ENCODE peak calls at places on chromosomes 3 and 15, in four cellular contexts. One of them, this sample, is unnamed.

GRCh38 chr15:85414991-85415390 is 34.6 kb downstream of the AKAP13 start:
- DNase-seq in Peyer's patch: no peak
- DNase-seq in cardiac muscle cell: no peak
- DNase-seq in AG04450: no peak
- DNase-seq in this sample: no peak

GRCh38 chr3:38843898-38844297 is 27.9 kb upstream of the SCN10A start:
- DNase-seq in cardiac muscle cell: peak
- DNase-seq in AG04450: peak
- DNase-seq in Peyer's patch: no peak
- DNase-seq in this sample: no peak

GRCh38 chr3:60617188-60617587 is 634.1 kb downstream of the FHIT start:
- DNase-seq in AG04450: no peak
- DNase-seq in Peyer's patch: no peak
- DNase-seq in cardiac muscle cell: no peak
- DNase-seq in this sample: no peak

GRCh38 chr3:133025546-133025945 is 12.6 kb upstream of the TMEM108 start:
- DNase-seq in cardiac muscle cell: no peak
- DNase-seq in Peyer's patch: no peak
- DNase-seq in AG04450: no peak
- DNase-seq in this sample: no peak

GRCh38 chr15:83380682-83381081 is 66.5 kb upstream of the SH3GL3 start:
- DNase-seq in Peyer's patch: no peak
- DNase-seq in AG04450: no peak
- DNase-seq in cardiac muscle cell: peak
- DNase-seq in this sample: peak

GRCh38 chr3:113231827-113232253 is 20.5 kb downstream of the BOC start:
- DNase-seq in cardiac muscle cell: peak
- DNase-seq in AG04450: no peak
- DNase-seq in Peyer's patch: no peak
- DNase-seq in this sample: no peak

GRCh38 chr3:107752202-107752990 is 229.6 kb downstream of the BBX start:
- DNase-seq in Peyer's patch: no peak
- DNase-seq in AG04450: no peak
- DNase-seq in cardiac muscle cell: peak
- DNase-seq in this sample: no peak

GRCh38 chr3:124442463-124442862 is 287.8 kb upstream of the UMPS start:
- DNase-seq in cardiac muscle cell: no peak
- DNase-seq in AG04450: no peak
- DNase-seq in Peyer's patch: no peak
- DNase-seq in this sample: no peak

GRCh38 chr3:188915137-188915536 is 256.6 kb upstream of the TPRG1 start:
- DNase-seq in AG04450: no peak
- DNase-seq in Peyer's patch: no peak
- DNase-seq in cardiac muscle cell: peak
- DNase-seq in this sample: no peak

GRCh38 chr3:192772495-192772894 is 45.2 kb upstream of the FGF12 start:
- DNase-seq in Peyer's patch: no peak
- DNase-seq in cardiac muscle cell: peak
- DNase-seq in AG04450: no peak
- DNase-seq in this sample: no peak

GRCh38 chr3:144843099-144843498 is 871.5 kb downstream of the DIPK2A start:
- DNase-seq in AG04450: no peak
- DNase-seq in Peyer's patch: no peak
- DNase-seq in cardiac muscle cell: no peak
- DNase-seq in this sample: no peak

GRCh38 chr3:7498722-7499121 is 637.8 kb downstream of the GRM7 start:
- DNase-seq in cardiac muscle cell: no peak
- DNase-seq in Peyer's patch: no peak
- DNase-seq in AG04450: no peak
- DNase-seq in this sample: no peak

GRCh38 chr3:43194069-43194468 is 88.2 kb upstream of the POMGNT2 start:
- DNase-seq in Peyer's patch: no peak
- DNase-seq in cardiac muscle cell: no peak
- DNase-seq in AG04450: no peak
- DNase-seq in this sample: no peak

GRCh38 chr3:59641169-59641914 is 591.5 kb upstream of the CFAP20DC start:
- DNase-seq in AG04450: no peak
- DNase-seq in Peyer's patch: no peak
- DNase-seq in cardiac muscle cell: peak
- DNase-seq in this sample: no peak

GRCh38 chr15:99951471-99951870 is 218.2 kb upstream of the LYSMD4 start:
- DNase-seq in Peyer's patch: no peak
- DNase-seq in AG04450: no peak
- DNase-seq in cardiac muscle cell: peak
- DNase-seq in this sample: no peak

GRCh38 chr15:51842852-51843737 is 13.6 kb downstream of the TMOD3 start:
- DNase-seq in cardiac muscle cell: peak
- DNase-seq in Peyer's patch: no peak
- DNase-seq in AG04450: no peak
- DNase-seq in this sample: no peak

GRCh38 chr3:140308535-140308934 is 369.3 kb upstream of the TRIM42 start:
- DNase-seq in cardiac muscle cell: no peak
- DNase-seq in Peyer's patch: no peak
- DNase-seq in AG04450: no peak
- DNase-seq in this sample: no peak

GRCh38 chr3:12288466-12289129 is at the start of gene PPARG:
- DNase-seq in AG04450: no peak
- DNase-seq in cardiac muscle cell: peak
- DNase-seq in Peyer's patch: no peak
- DNase-seq in this sample: no peak

GRCh38 chr3:46397111-46397510 is 9.8 kb downstream of the CCR5AS start:
- DNase-seq in AG04450: no peak
- DNase-seq in Peyer's patch: no peak
- DNase-seq in cardiac muscle cell: no peak
- DNase-seq in this sample: no peak

GRCh38 chr3:171172070-171172469 is 145.6 kb upstream of the SLC2A2 start:
- DNase-seq in cardiac muscle cell: no peak
- DNase-seq in Peyer's patch: no peak
- DNase-seq in AG04450: no peak
- DNase-seq in this sample: no peak

GRCh38 chr3:171175840-171176239 is 149.3 kb upstream of the SLC2A2 start:
- DNase-seq in cardiac muscle cell: no peak
- DNase-seq in Peyer's patch: no peak
- DNase-seq in AG04450: peak
- DNase-seq in this sample: no peak

GRCh38 chr3:171177056-171177455 is 150.5 kb upstream of the SLC2A2 start:
- DNase-seq in AG04450: no peak
- DNase-seq in Peyer's patch: no peak
- DNase-seq in cardiac muscle cell: no peak
- DNase-seq in this sample: no peak

GRCh38 chr3:171176244-171176925 is 149.9 kb upstream of the SLC2A2 start:
- DNase-seq in Peyer's patch: no peak
- DNase-seq in AG04450: no peak
- DNase-seq in cardiac muscle cell: no peak
- DNase-seq in this sample: no peak

GRCh38 chr3:171173732-171174131 is 147.2 kb upstream of the SLC2A2 start:
- DNase-seq in Peyer's patch: no peak
- DNase-seq in cardiac muscle cell: no peak
- DNase-seq in AG04450: no peak
- DNase-seq in this sample: no peak
- H3K4me3 ChIP-seq in Peyer's patch: no peak
- H3K4me3 ChIP-seq in cardiac muscle cell: no peak
- H3K4me3 ChIP-seq in AG04450: no peak
- H3K4me3 ChIP-seq in this sample: no peak

DNA sequence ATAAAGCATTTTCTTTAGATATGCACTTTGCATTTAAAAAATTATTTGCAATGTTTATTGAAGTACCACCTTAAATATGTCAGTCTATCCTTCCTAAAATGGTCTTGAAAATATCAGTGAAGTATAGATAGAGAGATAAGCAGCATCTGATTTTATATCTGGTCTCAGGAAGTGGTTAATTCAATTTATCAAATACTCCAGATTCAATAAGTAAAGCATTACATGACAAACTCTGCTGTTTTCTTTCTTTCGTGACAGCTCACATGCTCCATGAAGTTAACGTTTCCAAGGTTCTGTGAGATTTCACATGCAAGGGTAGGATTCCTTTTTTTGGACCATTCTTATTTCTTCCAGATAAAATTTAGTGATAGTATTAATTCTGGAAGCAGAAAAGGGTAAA is 775.4 kb upstream of the ROBO1 start:
- DNase-seq in Peyer's patch: no peak
- DNase-seq in AG04450: no peak
- DNase-seq in cardiac muscle cell: no peak
- DNase-seq in this sample: no peak
- TF ChIP-seq CTCF in Peyer's patch: no peak
- TF ChIP-seq CTCF in AG04450: no peak
- TF ChIP-seq CTCF in cardiac muscle cell: no peak
- TF ChIP-seq CTCF in this sample: no peak

GRCh38 chr3:16633948-16634347 is 28.7 kb upstream of the DAZL start:
- DNase-seq in Peyer's patch: no peak
- DNase-seq in AG04450: no peak
- DNase-seq in cardiac muscle cell: no peak
- DNase-seq in this sample: peak
- H3K4me3 ChIP-seq in Peyer's patch: no peak
- H3K4me3 ChIP-seq in AG04450: no peak
- H3K4me3 ChIP-seq in cardiac muscle cell: no peak
- H3K4me3 ChIP-seq in this sample: no peak

GRCh38 chr15:40828447-40829036 is at the start of gene PPP1R14D:
- DNase-seq in AG04450: no peak
- DNase-seq in Peyer's patch: no peak
- DNase-seq in cardiac muscle cell: no peak
- DNase-seq in this sample: no peak
- TF ChIP-seq CTCF in AG04450: no peak
- TF ChIP-seq CTCF in Peyer's patch: peak
- TF ChIP-seq CTCF in cardiac muscle cell: no peak
- TF ChIP-seq CTCF in this sample: no peak

GRCh38 chr3:184561329-184562145 is at the start of gene EPHB3:
- DNase-seq in AG04450: peak
- DNase-seq in Peyer's patch: peak
- DNase-seq in cardiac muscle cell: peak
- DNase-seq in this sample: peak
- H3K4me3 ChIP-seq in AG04450: peak
- H3K4me3 ChIP-seq in Peyer's patch: peak
- H3K4me3 ChIP-seq in cardiac muscle cell: peak
- H3K4me3 ChIP-seq in this sample: no peak

GRCh38 chr15:44532689-44533088 is 4.3 kb upstream of the EIF3J start:
- DNase-seq in Peyer's patch: no peak
- DNase-seq in AG04450: no peak
- DNase-seq in cardiac muscle cell: no peak
- DNase-seq in this sample: no peak
- TF ChIP-seq CTCF in Peyer's patch: no peak
- TF ChIP-seq CTCF in AG04450: no peak
- TF ChIP-seq CTCF in cardiac muscle cell: no peak
- TF ChIP-seq CTCF in this sample: peak

GRCh38 chr15:43521419-43521818 is 4.0 kb downstream of the MAP1A start:
- DNase-seq in cardiac muscle cell: no peak
- DNase-seq in AG04450: no peak
- DNase-seq in Peyer's patch: no peak
- DNase-seq in this sample: no peak

GRCh38 chr15:43518073-43518761 is 809 bp downstream of the MAP1A start:
- DNase-seq in cardiac muscle cell: peak
- DNase-seq in AG04450: no peak
- DNase-seq in Peyer's patch: no peak
- DNase-seq in this sample: no peak

GRCh38 chr15:43520138-43520537 is 2.7 kb downstream of the MAP1A start:
- DNase-seq in cardiac muscle cell: no peak
- DNase-seq in Peyer's patch: no peak
- DNase-seq in AG04450: no peak
- DNase-seq in this sample: no peak

GRCh38 chr15:43517354-43518072 is at the start of gene MAP1A:
- DNase-seq in AG04450: no peak
- DNase-seq in Peyer's patch: no peak
- DNase-seq in cardiac muscle cell: peak
- DNase-seq in this sample: no peak

DNA sequence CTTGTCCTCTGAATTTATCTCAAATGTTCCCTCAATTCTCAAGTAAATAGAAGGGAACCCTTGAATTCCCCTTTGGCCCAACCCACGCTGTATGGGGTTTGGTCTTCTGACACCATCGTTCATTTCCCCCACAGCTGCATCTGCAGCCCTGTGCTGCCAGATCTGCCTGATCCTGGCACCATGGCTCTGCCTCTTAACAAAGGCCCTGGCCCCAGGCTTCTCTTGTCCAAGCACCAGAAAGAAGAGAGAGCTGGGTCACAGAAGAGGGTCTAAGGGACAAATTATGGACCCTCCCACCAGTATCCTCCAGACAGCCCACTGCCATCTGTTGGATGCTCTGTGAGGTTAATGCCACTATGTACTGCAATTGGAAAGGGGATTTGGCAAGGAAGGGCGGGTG is 1.8 kb downstream of the MAP1A start:
- DNase-seq in cardiac muscle cell: no peak
- DNase-seq in AG04450: no peak
- DNase-seq in Peyer's patch: no peak
- DNase-seq in this sample: no peak
- H3K4me3 ChIP-seq in cardiac muscle cell: peak
- H3K4me3 ChIP-seq in AG04450: peak
- H3K4me3 ChIP-seq in Peyer's patch: no peak
- H3K4me3 ChIP-seq in this sample: no peak

DNA sequence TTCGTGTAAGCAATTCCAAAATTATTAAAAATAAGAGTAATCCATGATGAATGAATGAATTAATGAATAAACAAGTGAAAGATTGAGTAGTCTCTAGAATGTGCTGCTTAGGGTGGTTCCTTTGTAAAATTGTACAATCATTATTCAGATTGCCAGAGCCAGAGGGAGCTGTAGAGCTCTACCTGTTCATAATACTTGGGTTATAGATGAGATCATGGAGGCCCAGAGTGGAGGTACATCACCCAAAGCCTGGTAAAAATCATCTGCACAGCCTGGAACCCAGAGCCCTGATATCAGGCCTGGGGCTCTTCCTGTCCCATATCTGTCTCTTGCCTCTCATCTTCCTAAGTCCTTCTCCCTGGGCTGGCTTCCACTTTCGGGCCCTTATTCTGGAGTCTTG is 297.2 kb downstream of the RPLP1 start:
- DNase-seq in cardiac muscle cell: no peak
- DNase-seq in Peyer's patch: no peak
- DNase-seq in AG04450: no peak
- DNase-seq in this sample: no peak
- TF ChIP-seq CTCF in cardiac muscle cell: peak
- TF ChIP-seq CTCF in Peyer's patch: peak
- TF ChIP-seq CTCF in AG04450: peak
- TF ChIP-seq CTCF in this sample: peak

This sample was measured in GM12864.